ENCODE peak calls at places on chromosomes 6 and 20, in nine cellular contexts. M, E, I, S, T, V, U, O and Z are unnamed samples.

GRCh38 chr20:35447082-35447789 is 8.2 kb upstream of the CEP250 start:
- DNase-seq in M (peak; percentile 97), E (peak; percentile 11), I (peak; percentile 82), S (peak; percentile 91), T (peak; percentile 84), V (peak; percentile 99), U (no peak), O (peak; percentile 92), Z (peak; percentile 96)

GRCh38 chr6:43584892-43585570 is 9.0 kb downstream of the POLH start:
- DNase-seq in M (no peak), E (no peak), I (no peak), S (no peak), T (no peak), V (no peak), U (no peak), O (no peak), Z (peak; percentile 18)

GRCh38 chr6:140987364-140988135 is 1145.2 kb upstream of the GJE1 start:
- DNase-seq in M (no peak), E (no peak), I (no peak), S (no peak), T (no peak), V (no peak), U (no peak), O (no peak), Z (no peak)

GRCh38 chr20:4519530-4519929 is 202.2 kb upstream of the PRND start:
- DNase-seq in M (no peak), E (no peak), I (no peak), S (no peak), T (no peak), V (no peak), U (no peak), O (no peak), Z (peak; percentile 49)

GRCh38 chr20:37528442-37529213 is 952 bp upstream of the BLCAP start:
- DNase-seq in M (no peak), E (no peak), I (no peak), S (no peak), T (no peak), V (no peak), U (no peak), O (no peak), Z (peak; percentile 29)

GRCh38 chr6:85405175-85405852 is 44.6 kb upstream of the NT5E start:
- DNase-seq in M (no peak), E (no peak), I (peak; percentile 77), S (peak; percentile 56), T (no peak), V (no peak), U (no peak), O (peak; percentile 62), Z (no peak)

GRCh38 chr20:36941403-36941835 is 10.1 kb downstream of the SAMHD1 start:
- DNase-seq in M (no peak), E (peak; percentile 15), I (no peak), S (no peak), T (no peak), V (no peak), U (no peak), O (no peak), Z (no peak)

GRCh38 chr6:7085911-7086310 is 21.9 kb upstream of the RREB1 start:
- DNase-seq in M (no peak), E (no peak), I (no peak), S (peak; percentile 34), T (peak; percentile 55), V (no peak), U (no peak), O (peak; percentile 60), Z (peak; percentile 28)

GRCh38 chr6:32868257-32868788 is 14.3 kb downstream of the PSMB9 start:
- DNase-seq in M (peak; percentile 67), E (peak; percentile 11), I (peak; percentile 74), S (peak; percentile 82), T (peak; percentile 85), V (peak; percentile 85), U (no peak), O (peak; percentile 86), Z (peak; percentile 95)

GRCh38 chr6:160127270-160128124 is 5.9 kb downstream of the SLC22A1 start:
- DNase-seq in M (no peak), E (no peak), I (no peak), S (no peak), T (no peak), V (no peak), U (no peak), O (no peak), Z (no peak)

GRCh38 chr6:3518356-3518841 is 61.5 kb upstream of the SLC22A23 start:
- DNase-seq in M (no peak), E (no peak), I (peak; percentile 69), S (no peak), T (no peak), V (no peak), U (peak; percentile 24), O (no peak), Z (no peak)

GRCh38 chr20:23093613-23094012 is 7.5 kb upstream of the CD93 start:
- DNase-seq in M (no peak), E (no peak), I (no peak), S (no peak), T (no peak), V (no peak), U (no peak), O (no peak), Z (no peak)

GRCh38 chr6:6057442-6058053 is 50.8 kb upstream of the NRN1 start:
- DNase-seq in M (no peak), E (peak; percentile 17), I (peak; percentile 40), S (no peak), T (no peak), V (no peak), U (no peak), O (no peak), Z (no peak)

GRCh38 chr6:117932001-117932400 is 24.9 kb downstream of the SLC35F1 start:
- DNase-seq in M (no peak), E (no peak), I (no peak), S (no peak), T (no peak), V (no peak), U (no peak), O (no peak), Z (no peak)

DNA sequence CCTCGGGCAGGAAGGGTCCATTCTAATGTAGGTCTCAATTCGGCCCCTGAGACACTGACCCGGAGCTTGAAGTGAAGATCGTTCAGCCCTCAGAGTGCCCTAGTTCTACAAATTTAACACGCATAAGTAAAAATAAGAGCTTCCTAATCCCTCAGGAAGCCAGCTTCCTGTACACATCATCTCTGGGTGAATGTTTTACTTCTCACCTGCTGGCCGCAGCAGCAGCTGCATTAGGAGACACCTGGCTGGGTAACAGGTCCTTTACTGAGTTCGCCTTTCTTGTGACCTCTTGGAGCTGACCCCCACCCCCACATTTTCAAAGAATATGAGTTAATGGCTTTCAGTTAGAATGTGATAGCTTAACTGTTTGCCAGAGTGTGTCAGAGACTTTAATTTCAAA is 165.0 kb downstream of the SMOC2 start:
- DNase-seq in M (no peak), E (no peak), I (no peak), S (no peak), T (no peak), V (no peak), U (no peak), O (no peak), Z (no peak)
- TF ChIP-seq CTCF in M (peak; percentile 31), E (no peak), I (no peak), S (no peak), T (no peak), V (no peak), U (no peak), O (peak; percentile 23), Z (no peak)

GRCh38 chr20:768426-768978 is at the start of gene SLC52A3:
- DNase-seq in M (peak; percentile 19), E (no peak), I (no peak), S (peak; percentile 65), T (peak; percentile 55), V (no peak), U (no peak), O (peak; percentile 68), Z (peak; percentile 45)
- TF ChIP-seq CTCF in M (peak; percentile 50), E (no peak), I (no peak), S (no peak), T (peak; percentile 25), V (peak; percentile 51), U (no peak), O (peak; percentile 41), Z (no peak)

DNA sequence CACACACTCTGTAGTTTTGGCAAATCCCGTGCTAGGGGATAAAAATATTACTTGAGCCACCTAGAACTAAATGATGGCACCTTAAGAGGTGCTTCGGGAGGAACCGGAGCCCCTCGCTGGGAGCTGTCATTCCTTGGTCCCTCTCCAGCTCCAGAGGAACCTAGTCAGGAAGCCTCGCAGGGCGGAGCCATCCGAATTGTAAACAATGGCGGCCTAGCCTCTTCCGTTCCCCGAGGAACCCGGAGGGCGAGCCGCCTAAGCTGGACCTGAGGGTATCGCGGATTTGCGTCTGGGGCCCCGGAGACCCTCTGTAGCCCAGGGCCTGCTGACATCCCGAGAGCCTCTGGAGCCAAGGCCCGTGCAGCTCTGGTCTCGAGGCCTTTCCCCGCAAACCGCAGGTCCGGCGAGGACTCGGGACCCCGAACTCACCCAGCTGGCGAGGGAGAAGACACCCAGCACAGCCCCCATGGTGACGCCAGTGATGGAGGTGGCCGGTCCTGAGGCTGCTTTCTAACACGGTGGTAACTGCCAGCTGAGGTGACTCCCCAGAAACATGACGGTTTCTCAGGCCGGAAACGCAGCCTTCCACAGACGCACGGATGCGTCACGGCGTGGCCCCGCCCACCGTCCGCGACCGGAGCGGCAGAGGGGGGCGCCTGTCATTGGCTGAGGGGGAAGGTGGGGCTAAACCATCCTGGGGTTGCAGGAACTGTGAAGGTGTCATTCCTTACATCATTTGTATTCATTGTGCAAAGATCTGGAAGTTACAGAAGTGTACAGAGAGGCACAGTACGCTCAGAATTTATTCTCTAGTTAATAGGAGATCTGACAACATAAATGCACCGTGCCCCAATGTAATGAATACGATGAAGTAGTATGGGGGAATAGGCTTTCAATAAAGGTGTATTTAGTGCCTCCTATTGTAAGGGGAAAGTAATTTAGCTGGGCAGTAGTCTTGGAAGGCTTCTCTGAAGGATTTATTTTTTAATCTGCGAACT is at the start of gene SERINC3:
- DNase-seq in M (peak; percentile 80), E (peak; percentile 77), I (peak; percentile 97), S (peak; percentile 96), T (peak; percentile 97), V (peak; percentile 90), U (peak; percentile 80), O (peak; percentile 96), Z (peak; percentile 98)
- TF ChIP-seq CTCF in M (peak; percentile 15), E (peak; percentile 29), I (peak; percentile 20), S (no peak), T (no peak), V (no peak), U (peak; percentile 16), O (no peak), Z (peak; percentile 43)

DNA sequence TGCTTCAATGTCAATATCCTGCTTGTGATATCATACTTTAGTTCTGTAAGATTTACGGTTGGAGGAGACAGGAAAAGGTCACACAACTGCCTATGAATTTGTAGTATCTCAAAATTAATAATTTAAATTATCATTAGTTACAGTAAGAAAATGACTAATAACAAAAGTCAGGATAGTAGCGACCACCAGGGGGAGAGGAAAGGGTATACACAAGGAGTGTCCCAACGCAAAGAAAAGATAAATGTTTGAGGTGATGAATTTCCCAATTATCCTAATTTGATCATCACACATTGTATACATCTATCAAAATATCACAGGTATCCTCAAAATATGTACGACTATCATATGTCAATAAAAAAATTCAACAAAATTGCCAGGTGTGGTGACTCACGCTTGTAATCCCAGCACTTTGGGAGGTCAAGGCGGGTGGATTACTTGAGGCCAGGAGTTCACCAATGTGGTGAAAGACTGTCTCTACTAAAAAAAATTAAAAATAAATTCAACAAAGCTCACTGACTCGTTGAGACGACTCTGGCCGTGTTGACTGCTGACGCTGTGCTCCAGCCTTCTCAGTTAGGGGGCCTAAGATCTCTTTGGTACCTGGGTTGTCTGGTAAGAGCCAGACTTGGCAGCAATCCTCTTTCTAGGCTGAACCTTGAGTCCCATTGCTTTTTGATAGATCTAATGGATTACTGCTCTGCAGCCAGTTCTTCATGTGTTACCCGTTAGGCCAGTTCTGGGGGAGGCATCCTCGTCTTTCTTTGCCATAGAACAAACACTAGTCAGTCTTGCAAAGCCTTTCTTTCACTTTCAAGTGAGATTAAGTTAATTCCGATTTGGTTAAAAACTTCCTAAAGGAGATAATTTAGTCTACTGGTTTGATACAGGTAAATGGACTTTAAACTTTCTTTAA is 9.0 kb upstream of the OVOL2 start:
- DNase-seq in M (no peak), E (no peak), I (no peak), S (no peak), T (no peak), V (no peak), U (no peak), O (no peak), Z (no peak)
- TF ChIP-seq CTCF in M (peak; percentile 43), E (peak; percentile 34), I (no peak), S (no peak), T (no peak), V (peak; percentile 48), U (no peak), O (no peak), Z (no peak)